ENCODE peak calls at places on chromosome 1, in nine cellular contexts. U is uterus; H is cardiac muscle cell; Y is A673; W is CD4-positive, alpha-beta T cell; E is IMR-90; I is endothelial cell of umbilical vein; P is RWPE1; F is heart left ventricle. K is an unnamed sample.

GRCh38 chr1:245822997-245823396 is 668.2 kb downstream of the KIF26B start:
- DNase-seq in P (peak), Y (no peak), E (peak), F (no peak), W (no peak), H (no peak), U (peak), I (no peak), K (no peak)

GRCh38 chr1:2300851-2301606 is 72.9 kb downstream of the SKI start:
- DNase-seq in E (peak), U (no peak), Y (peak), H (no peak), P (no peak), W (peak), F (peak), I (peak), K (no peak)

GRCh38 chr1:78301141-78301540 is 189.6 kb upstream of the PTGFR start:
- DNase-seq in I (no peak), Y (no peak), P (no peak), F (no peak), E (no peak), U (no peak), H (no peak), W (no peak), K (no peak)

GRCh38 chr1:208142632-208143390 is 101.4 kb downstream of the PLXNA2 start:
- DNase-seq in H (no peak), P (no peak), W (no peak), F (no peak), U (peak), E (no peak), I (no peak), Y (no peak), K (no peak)

GRCh38 chr1:111738133-111738435 is 1.1 kb downstream of the INKA2 start:
- DNase-seq in I (no peak), Y (no peak), E (no peak), F (no peak), W (no peak), P (no peak), U (no peak), H (no peak), K (no peak)

GRCh38 chr1:221122501-221122900 is 243.3 kb downstream of the HLX start:
- DNase-seq in Y (no peak), P (no peak), H (no peak), W (no peak), E (no peak), F (no peak), I (no peak), U (no peak), K (no peak)

GRCh38 chr1:2523891-2524609 is 2.3 kb downstream of the PANK4 start:
- DNase-seq in E (no peak), P (no peak), Y (no peak), W (no peak), F (no peak), H (no peak), I (no peak), U (no peak), K (no peak)

GRCh38 chr1:197686231-197686630 is 89.0 kb downstream of the DENND1B start:
- DNase-seq in F (no peak), Y (no peak), W (no peak), U (no peak), I (no peak), H (no peak), P (no peak), E (no peak), K (no peak)

GRCh38 chr1:62377043-62377562 is 57.9 kb upstream of the KANK4 start:
- DNase-seq in I (no peak), E (no peak), U (no peak), H (no peak), W (no peak), Y (no peak), F (no peak), P (no peak), K (no peak)

GRCh38 chr1:36885537-36886441 is 148.5 kb downstream of the GRIK3 start:
- DNase-seq in P (no peak), W (no peak), Y (no peak), E (no peak), F (no peak), U (no peak), I (no peak), H (no peak), K (no peak)

GRCh38 chr1:185244015-185244747 is 72.9 kb downstream of the IVNS1ABP start:
- DNase-seq in W (peak), H (no peak), F (no peak), I (peak), Y (no peak), P (peak), E (peak), U (no peak), K (no peak)

GRCh38 chr1:3636531-3636930 is 11.7 kb downstream of the TPRG1L start:
- DNase-seq in E (no peak), U (no peak), Y (no peak), I (no peak), F (no peak), P (no peak), H (no peak), W (no peak), K (no peak)

GRCh38 chr1:55233149-55233777 is 18.1 kb upstream of the USP24 start:
- DNase-seq in P (no peak), E (peak), W (no peak), I (no peak), Y (no peak), F (no peak), U (no peak), H (no peak), K (no peak)

GRCh38 chr1:182051938-182052337 is 9.6 kb downstream of the ZNF648 start:
- DNase-seq in F (no peak), W (no peak), P (no peak), Y (no peak), I (no peak), U (no peak), E (no peak), H (no peak), K (no peak)

GRCh38 chr1:164651378-164651951 is 92.5 kb downstream of the PBX1 start:
- DNase-seq in P (no peak), H (no peak), Y (no peak), W (no peak), I (no peak), F (no peak), U (no peak), E (peak), K (no peak)

GRCh38 chr1:183310753-183311465 is 107.3 kb downstream of the NMNAT2 start:
- DNase-seq in W (no peak), F (no peak), H (no peak), P (no peak), I (peak), U (no peak), E (no peak), Y (no peak), K (no peak)

GRCh38 chr1:38077523-38078147 is 31.0 kb upstream of the POU3F1 start:
- DNase-seq in P (no peak), F (no peak), U (no peak), H (no peak), I (no peak), Y (no peak), E (no peak), W (no peak), K (no peak)

GRCh38 chr1:22350171-22350961 is 101.3 kb upstream of the ZBTB40 start:
- DNase-seq in H (no peak), I (no peak), W (no peak), F (no peak), E (no peak), U (peak), Y (no peak), P (no peak), K (no peak)

GRCh38 chr1:82775402-82776000 is 974.8 kb downstream of the ADGRL2 start:
- DNase-seq in F (no peak), U (no peak), P (peak), I (peak), W (no peak), Y (peak), E (no peak), H (peak), K (peak)

GRCh38 chr1:59673575-59674467 is 140.9 kb upstream of the HOOK1 start:
- DNase-seq in W (no peak), E (no peak), P (peak), U (peak), H (no peak), I (peak), F (no peak), Y (no peak), K (no peak)

GRCh38 chr1:2339206-2340085 is 51.9 kb downstream of the MORN1 start:
- DNase-seq in Y (no peak), E (no peak), F (no peak), U (no peak), P (no peak), I (no peak), W (no peak), H (no peak), K (no peak)

GRCh38 chr1:94819945-94820746 is at the start of gene SLC44A3:
- DNase-seq in Y (no peak), U (peak), W (no peak), F (peak), P (peak), I (peak), E (peak), H (peak), K (peak)

GRCh38 chr1:4079815-4080214 is 179.7 kb upstream of the C1orf174 start:
- DNase-seq in E (no peak), W (no peak), I (no peak), U (no peak), P (no peak), Y (no peak), H (no peak), F (no peak), K (no peak)

GRCh38 chr1:219324629-219325367 is 151.1 kb downstream of the LYPLAL1 start:
- DNase-seq in H (no peak), E (peak), U (no peak), W (no peak), P (peak), I (peak), F (no peak), Y (peak), K (no peak)

GRCh38 chr1:117606608-117607261 is 887 bp downstream of the TENT5C start:
- DNase-seq in H (peak), E (peak), Y (peak), I (no peak), F (peak), W (peak), P (no peak), U (peak), K (no peak)

GRCh38 chr1:151237678-151238466 is 16.7 kb upstream of the PSMD4 start:
- DNase-seq in P (no peak), H (no peak), U (no peak), I (peak), Y (no peak), W (no peak), E (no peak), F (no peak), K (no peak)

GRCh38 chr1:100543640-100544039 is 5.7 kb downstream of the GPR88 start:
- DNase-seq in Y (peak), F (no peak), P (peak), W (no peak), E (no peak), I (no peak), H (no peak), U (no peak), K (no peak)

GRCh38 chr1:16236091-16236494 is 890 bp downstream of the CPLANE2 start:
- DNase-seq in Y (peak), I (peak), E (peak), U (no peak), F (peak), W (no peak), H (no peak), P (peak), K (no peak)

GRCh38 chr1:155016231-155016831 is 13.7 kb downstream of the ZBTB7B start:
- DNase-seq in Y (no peak), P (no peak), U (no peak), I (no peak), W (no peak), F (no peak), E (no peak), H (no peak), K (no peak)

GRCh38 chr1:101506541-101507164 is 269.8 kb downstream of the S1PR1 start:
- DNase-seq in P (peak), F (no peak), U (no peak), E (peak), I (peak), W (peak), Y (peak), H (peak), K (peak)

GRCh38 chr1:11701551-11701961 is 10.0 kb downstream of the DRAXIN start:
- DNase-seq in I (no peak), H (no peak), Y (peak), F (no peak), E (no peak), P (no peak), W (no peak), U (no peak), K (no peak)

GRCh38 chr1:87367549-87367948 is 38.9 kb downstream of the LMO4 start:
- DNase-seq in U (no peak), Y (no peak), W (no peak), H (no peak), F (no peak), P (no peak), I (no peak), E (no peak), K (no peak)

GRCh38 chr1:180365039-180365438 is 135.0 kb downstream of the LHX4 start:
- DNase-seq in P (no peak), W (no peak), Y (peak), U (no peak), F (no peak), E (no peak), H (no peak), I (no peak), K (no peak)
- TF ChIP-seq CTCF in P (no peak), W (no peak), Y (peak), U (no peak), F (peak), E (no peak), H (no peak), I (no peak), K (peak)

DNA sequence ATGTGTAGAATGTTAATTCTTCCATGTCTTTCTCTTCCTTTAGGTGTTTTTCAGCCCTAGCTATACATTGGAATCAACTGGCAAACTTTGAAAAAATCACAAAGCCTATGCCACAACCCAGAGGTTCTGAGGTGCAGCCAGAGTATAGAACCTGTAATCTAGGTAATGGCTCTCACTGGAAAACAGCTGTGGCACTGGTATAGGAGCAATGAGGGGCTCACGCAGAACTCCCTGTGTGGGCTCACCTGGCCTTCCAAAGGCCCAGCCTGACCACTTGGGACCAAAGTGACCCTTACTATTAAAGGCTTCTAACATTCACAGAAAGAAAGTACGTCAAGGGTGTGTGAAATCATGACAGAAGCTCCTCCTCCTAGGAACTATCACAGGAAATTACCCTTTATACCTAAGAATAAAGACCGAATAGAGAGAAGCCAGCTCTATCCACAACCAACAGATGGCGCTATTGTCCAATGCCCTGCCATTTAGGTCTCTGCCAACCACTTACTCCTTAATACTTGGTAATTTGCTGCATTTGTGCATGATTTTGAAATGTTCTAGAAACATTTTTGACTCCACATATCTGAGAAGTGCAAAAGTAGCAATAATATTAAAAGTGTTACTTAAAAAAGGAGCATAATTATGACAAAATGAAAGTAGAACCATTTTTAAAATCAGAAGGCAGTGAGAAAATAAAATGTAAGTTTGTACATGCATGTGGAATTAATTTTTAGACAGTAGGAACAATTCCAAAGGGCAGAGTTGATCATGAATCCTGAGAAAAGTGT is 93.2 kb upstream of the HAO2 start:
- DNase-seq in E (peak), H (peak), Y (peak), I (peak), P (peak), U (peak), W (peak), F (no peak), K (peak)
- TF ChIP-seq CTCF in E (peak), H (peak), Y (peak), I (peak), P (peak), U (peak), W (peak), F (peak), K (peak)

DNA sequence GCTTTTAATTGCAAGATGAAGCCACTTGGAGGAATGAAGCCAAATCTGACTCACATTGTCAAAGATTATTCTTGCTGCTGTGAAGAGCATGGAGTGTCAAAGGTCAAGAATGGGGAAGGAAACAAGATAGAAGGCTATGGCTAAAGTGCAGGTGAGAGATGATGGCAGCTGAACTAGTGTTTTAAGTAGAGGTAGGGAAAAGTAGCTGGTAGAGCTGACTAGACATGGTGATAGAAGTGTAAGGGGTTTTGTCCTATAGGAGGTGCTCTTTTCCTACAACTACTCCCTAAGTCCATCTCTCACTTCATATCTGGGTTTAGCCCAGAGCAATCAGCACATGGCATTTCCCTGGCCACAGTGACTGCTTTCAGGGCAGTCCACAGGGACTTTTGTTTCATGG is 11.8 kb downstream of the UBE2T start:
- DNase-seq in F (no peak), P (no peak), I (no peak), W (no peak), E (no peak), H (no peak), U (no peak), Y (no peak), K (no peak)
- TF ChIP-seq CTCF in F (peak), P (no peak), I (no peak), W (no peak), E (no peak), H (peak), U (no peak), Y (peak), K (no peak)

DNA sequence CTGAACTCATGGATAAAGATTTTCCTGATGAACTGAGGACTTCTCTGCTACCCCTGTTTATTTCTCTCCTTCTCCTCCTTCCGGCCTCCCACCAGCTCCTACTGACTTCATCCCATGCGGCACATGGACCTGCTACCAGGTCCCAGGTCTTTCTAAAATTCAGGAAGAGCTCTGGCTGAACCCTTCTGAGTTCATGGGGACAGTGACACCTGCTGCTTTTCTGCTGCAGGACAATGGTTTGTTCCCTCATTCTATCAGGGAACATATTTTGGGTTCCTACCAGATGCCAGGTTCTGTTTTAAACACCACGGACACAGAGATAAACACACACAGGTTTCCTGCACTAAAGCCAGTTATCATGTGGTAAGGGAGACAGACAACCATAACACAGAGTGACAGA is 114.1 kb upstream of the RAB4A start:
- DNase-seq in F (no peak), I (no peak), H (peak), P (peak), E (no peak), Y (no peak), W (no peak), U (no peak), K (no peak)
- TF ChIP-seq CTCF in F (peak), I (peak), H (peak), P (no peak), E (peak), Y (no peak), W (no peak), U (peak), K (peak)

GRCh38 chr1:191886977-191887376 is 271.3 kb upstream of the RGS18 start:
- DNase-seq in Y (no peak), H (no peak), W (no peak), F (no peak), E (no peak), U (no peak), I (peak), P (no peak), K (no peak)

GRCh38 chr1:191889623-191890003 is 268.6 kb upstream of the RGS18 start:
- DNase-seq in I (no peak), E (no peak), U (no peak), W (no peak), P (no peak), H (no peak), F (no peak), Y (no peak), K (no peak)

GRCh38 chr1:191895049-191895448 is 263.2 kb upstream of the RGS18 start:
- DNase-seq in U (no peak), H (no peak), P (no peak), Y (no peak), E (no peak), I (no peak), W (no peak), F (no peak), K (no peak)

GRCh38 chr1:191892716-191893115 is 265.5 kb upstream of the RGS18 start:
- DNase-seq in H (no peak), F (no peak), E (no peak), U (no peak), P (no peak), Y (no peak), W (no peak), I (no peak), K (no peak)

DNA sequence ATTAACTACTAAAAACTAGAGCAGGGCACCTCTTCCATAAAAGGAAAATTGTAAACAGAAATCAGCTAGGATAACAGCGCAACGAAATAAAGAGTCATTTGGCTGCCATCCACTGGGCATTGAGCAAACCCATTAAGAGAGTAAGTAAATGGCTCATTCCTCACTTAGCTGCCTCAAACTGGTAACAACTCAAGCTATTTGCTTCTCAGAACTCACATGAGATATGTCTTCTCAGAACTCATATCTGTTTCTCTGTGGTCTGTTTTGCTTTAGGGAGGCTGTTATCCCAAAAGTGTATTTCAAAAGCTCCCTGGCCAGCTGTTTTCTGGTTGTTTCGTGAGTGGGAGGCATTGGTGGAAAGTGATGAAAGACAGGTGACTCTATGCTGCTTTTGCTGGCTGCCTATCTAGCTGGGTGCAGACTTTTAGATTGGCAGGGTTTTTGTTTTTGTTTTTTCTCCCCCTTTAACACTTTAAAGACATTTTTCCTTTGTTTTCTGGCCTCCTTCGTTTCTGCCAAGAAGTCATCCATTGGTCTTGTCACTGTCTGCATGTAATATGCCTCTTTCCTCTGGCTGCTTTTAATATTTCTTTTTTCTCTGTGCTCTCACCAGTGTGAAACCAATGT is 269.2 kb upstream of the RGS18 start:
- DNase-seq in I (no peak), H (peak), W (no peak), Y (peak), F (no peak), U (no peak), E (peak), P (no peak), K (no peak)
- TF ChIP-seq CTCF in I (no peak), H (no peak), W (no peak), Y (no peak), F (no peak), U (no peak), E (no peak), P (no peak), K (no peak)